ENCODE peak calls at places on chromosomes 6 and 20, in eight cellular contexts. One of them, this sample, is unnamed.

GRCh38 chr6:152136449-152136825 is 329.0 kb downstream of the ESR1 start:
- DNase-seq in ovary: no peak
- DNase-seq in adrenal gland: no peak
- DNase-seq in cardiac muscle cell: no peak
- DNase-seq in uterus: no peak
- DNase-seq in lower lobe of right lung: no peak
- DNase-seq in colonic mucosa: no peak
- DNase-seq in spleen: no peak
- DNase-seq in this sample: no peak

GRCh38 chr20:44696315-44696714 is 18.9 kb upstream of the CCN5 start:
- DNase-seq in ovary: no peak
- DNase-seq in adrenal gland: no peak
- DNase-seq in cardiac muscle cell: no peak
- DNase-seq in uterus: no peak
- DNase-seq in lower lobe of right lung: no peak
- DNase-seq in colonic mucosa: no peak
- DNase-seq in spleen: no peak
- DNase-seq in this sample: no peak

GRCh38 chr6:21141616-21142303 is 451.8 kb upstream of the SOX4 start:
- DNase-seq in ovary: no peak
- DNase-seq in adrenal gland: no peak
- DNase-seq in cardiac muscle cell: no peak
- DNase-seq in uterus: no peak
- DNase-seq in lower lobe of right lung: no peak
- DNase-seq in colonic mucosa: no peak
- DNase-seq in spleen: no peak
- DNase-seq in this sample: no peak

GRCh38 chr6:11810039-11810541 is 31.5 kb upstream of the ADTRP start:
- DNase-seq in ovary: peak; percentile 86
- DNase-seq in adrenal gland: peak; percentile 92
- DNase-seq in cardiac muscle cell: peak; percentile 57
- DNase-seq in uterus: peak; percentile 57
- DNase-seq in lower lobe of right lung: peak; percentile 81
- DNase-seq in colonic mucosa: peak; percentile 94
- DNase-seq in spleen: no peak
- DNase-seq in this sample: peak; percentile 91

GRCh38 chr6:111564482-111564945 is 41.2 kb downstream of the TRAF3IP2 start:
- DNase-seq in ovary: no peak
- DNase-seq in adrenal gland: no peak
- DNase-seq in cardiac muscle cell: no peak
- DNase-seq in uterus: peak; percentile 71
- DNase-seq in lower lobe of right lung: no peak
- DNase-seq in colonic mucosa: no peak
- DNase-seq in spleen: no peak
- DNase-seq in this sample: no peak

GRCh38 chr6:163494279-163494727 is 79.8 kb downstream of the QKI start:
- DNase-seq in ovary: no peak
- DNase-seq in adrenal gland: no peak
- DNase-seq in cardiac muscle cell: no peak
- DNase-seq in uterus: no peak
- DNase-seq in lower lobe of right lung: no peak
- DNase-seq in colonic mucosa: no peak
- DNase-seq in spleen: no peak
- DNase-seq in this sample: no peak

GRCh38 chr20:33273117-33273851 is 9.7 kb upstream of the BPIFB1 start:
- DNase-seq in ovary: no peak
- DNase-seq in adrenal gland: no peak
- DNase-seq in cardiac muscle cell: no peak
- DNase-seq in uterus: no peak
- DNase-seq in lower lobe of right lung: no peak
- DNase-seq in colonic mucosa: no peak
- DNase-seq in spleen: no peak
- DNase-seq in this sample: no peak

GRCh38 chr6:1535295-1535694 is 74.4 kb upstream of the FOXC1 start:
- DNase-seq in ovary: no peak
- DNase-seq in adrenal gland: peak; percentile 36
- DNase-seq in cardiac muscle cell: no peak
- DNase-seq in uterus: no peak
- DNase-seq in lower lobe of right lung: no peak
- DNase-seq in colonic mucosa: no peak
- DNase-seq in spleen: no peak
- DNase-seq in this sample: no peak

GRCh38 chr6:101268541-101268940 is 125.0 kb upstream of the GRIK2 start:
- DNase-seq in ovary: no peak
- DNase-seq in adrenal gland: no peak
- DNase-seq in cardiac muscle cell: no peak
- DNase-seq in uterus: no peak
- DNase-seq in lower lobe of right lung: no peak
- DNase-seq in colonic mucosa: no peak
- DNase-seq in spleen: no peak
- DNase-seq in this sample: no peak

GRCh38 chr6:99613705-99614429 is 7.2 kb downstream of the PRDM13 start:
- DNase-seq in ovary: no peak
- DNase-seq in adrenal gland: no peak
- DNase-seq in cardiac muscle cell: peak; percentile 47
- DNase-seq in uterus: no peak
- DNase-seq in lower lobe of right lung: peak; percentile 46
- DNase-seq in colonic mucosa: no peak
- DNase-seq in spleen: no peak
- DNase-seq in this sample: no peak

GRCh38 chr20:62925420-62926228 is 681 bp downstream of the DIDO1 start:
- DNase-seq in ovary: no peak
- DNase-seq in adrenal gland: peak; percentile 61
- DNase-seq in cardiac muscle cell: peak; percentile 50
- DNase-seq in uterus: no peak
- DNase-seq in lower lobe of right lung: no peak
- DNase-seq in colonic mucosa: peak; percentile 52
- DNase-seq in spleen: peak; percentile 90
- DNase-seq in this sample: no peak

GRCh38 chr6:44056392-44057237 is 70.6 kb downstream of the MRPL14 start:
- DNase-seq in ovary: no peak
- DNase-seq in adrenal gland: peak; percentile 70
- DNase-seq in cardiac muscle cell: no peak
- DNase-seq in uterus: peak; percentile 87
- DNase-seq in lower lobe of right lung: no peak
- DNase-seq in colonic mucosa: peak; percentile 49
- DNase-seq in spleen: peak; percentile 58
- DNase-seq in this sample: peak; percentile 86

GRCh38 chr6:133101790-133102189 is 139.4 kb upstream of the EYA4 start:
- DNase-seq in ovary: no peak
- DNase-seq in adrenal gland: no peak
- DNase-seq in cardiac muscle cell: no peak
- DNase-seq in uterus: no peak
- DNase-seq in lower lobe of right lung: no peak
- DNase-seq in colonic mucosa: no peak
- DNase-seq in spleen: no peak
- DNase-seq in this sample: no peak
- H3K27ac ChIP-seq in ovary: no peak overlapping the region
- H3K27ac ChIP-seq in adrenal gland: no peak overlapping the region
- H3K27ac ChIP-seq in cardiac muscle cell: no peak overlapping the region
- H3K27ac ChIP-seq in uterus: no peak overlapping the region
- H3K27ac ChIP-seq in lower lobe of right lung: no peak overlapping the region
- H3K27ac ChIP-seq in colonic mucosa: no peak overlapping the region
- H3K27ac ChIP-seq in spleen: no peak overlapping the region
- H3K27ac ChIP-seq in this sample: no peak overlapping the region

GRCh38 chr6:72651967-72652956 is 30.4 kb downstream of the KCNQ5 start:
- DNase-seq in ovary: no peak
- DNase-seq in adrenal gland: no peak
- DNase-seq in cardiac muscle cell: peak; percentile 17
- DNase-seq in uterus: no peak
- DNase-seq in lower lobe of right lung: no peak
- DNase-seq in colonic mucosa: no peak
- DNase-seq in spleen: no peak
- DNase-seq in this sample: no peak

GRCh38 chr6:72651191-72651590 is 29.3 kb downstream of the KCNQ5 start:
- DNase-seq in ovary: no peak
- DNase-seq in adrenal gland: no peak
- DNase-seq in cardiac muscle cell: no peak
- DNase-seq in uterus: no peak
- DNase-seq in lower lobe of right lung: no peak
- DNase-seq in colonic mucosa: no peak
- DNase-seq in spleen: no peak
- DNase-seq in this sample: no peak

GRCh38 chr6:72657391-72657790 is 35.5 kb downstream of the KCNQ5 start:
- DNase-seq in ovary: no peak
- DNase-seq in adrenal gland: no peak
- DNase-seq in cardiac muscle cell: no peak
- DNase-seq in uterus: no peak
- DNase-seq in lower lobe of right lung: no peak
- DNase-seq in colonic mucosa: no peak
- DNase-seq in spleen: no peak
- DNase-seq in this sample: no peak

GRCh38 chr6:72653032-72653431 is 31.2 kb downstream of the KCNQ5 start:
- DNase-seq in ovary: no peak
- DNase-seq in adrenal gland: no peak
- DNase-seq in cardiac muscle cell: no peak
- DNase-seq in uterus: no peak
- DNase-seq in lower lobe of right lung: no peak
- DNase-seq in colonic mucosa: no peak
- DNase-seq in spleen: no peak
- DNase-seq in this sample: no peak

DNA sequence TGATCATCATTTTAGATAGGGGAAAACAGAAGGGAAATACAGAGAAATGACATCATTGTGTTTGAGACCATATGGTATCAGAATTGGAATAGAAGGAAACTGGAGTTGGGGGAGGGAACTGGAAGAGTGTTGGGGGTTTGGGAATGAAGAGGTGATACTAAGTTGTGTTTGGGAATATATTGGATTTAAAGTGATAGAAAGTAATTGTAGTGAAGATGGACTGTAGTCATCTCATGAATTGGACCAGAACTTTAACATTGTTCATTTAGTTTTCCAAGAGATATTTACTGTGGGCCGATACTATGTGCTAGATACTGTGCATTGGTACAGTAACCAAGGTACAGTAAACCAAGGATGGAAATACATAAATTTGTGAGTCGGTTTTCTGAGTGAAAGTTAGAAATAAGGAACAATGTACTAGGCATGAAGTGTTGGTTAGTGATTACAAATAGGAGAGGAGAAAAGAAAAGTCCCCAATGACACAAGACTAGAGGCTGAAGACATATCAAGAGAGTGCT is 32.3 kb downstream of the KCNQ5 start:
- DNase-seq in ovary: no peak
- DNase-seq in adrenal gland: no peak
- DNase-seq in cardiac muscle cell: no peak
- DNase-seq in uterus: no peak
- DNase-seq in lower lobe of right lung: no peak
- DNase-seq in colonic mucosa: no peak
- DNase-seq in spleen: no peak
- DNase-seq in this sample: no peak
- H3K4me1 ChIP-seq in ovary: no peaks in the 10 kb centered on the region
- H3K4me1 ChIP-seq in adrenal gland: no peaks in the 10 kb centered on the region
- H3K4me1 ChIP-seq in cardiac muscle cell: peaks cover 16% of the 10 kb centered on the region
- H3K4me1 ChIP-seq in uterus: no peaks in the 10 kb centered on the region
- H3K4me1 ChIP-seq in lower lobe of right lung: no peaks in the 10 kb centered on the region
- H3K4me1 ChIP-seq in colonic mucosa: no peaks in the 10 kb centered on the region
- H3K4me1 ChIP-seq in spleen: no peaks in the 10 kb centered on the region
- H3K4me1 ChIP-seq in this sample: no peaks in the 10 kb centered on the region

GRCh38 chr6:105364243-105364642 is 38.6 kb downstream of the PREP start:
- DNase-seq in ovary: no peak
- DNase-seq in adrenal gland: no peak
- DNase-seq in cardiac muscle cell: no peak
- DNase-seq in uterus: no peak
- DNase-seq in lower lobe of right lung: no peak
- DNase-seq in colonic mucosa: no peak
- DNase-seq in spleen: no peak
- DNase-seq in this sample: no peak

GRCh38 chr6:105357147-105357546 is 45.7 kb downstream of the PREP start:
- DNase-seq in ovary: no peak
- DNase-seq in adrenal gland: no peak
- DNase-seq in cardiac muscle cell: no peak
- DNase-seq in uterus: no peak
- DNase-seq in lower lobe of right lung: no peak
- DNase-seq in colonic mucosa: no peak
- DNase-seq in spleen: no peak
- DNase-seq in this sample: no peak

GRCh38 chr6:105363100-105363754 is 39.7 kb downstream of the PREP start:
- DNase-seq in ovary: no peak
- DNase-seq in adrenal gland: no peak
- DNase-seq in cardiac muscle cell: peak; percentile 46
- DNase-seq in uterus: no peak
- DNase-seq in lower lobe of right lung: no peak
- DNase-seq in colonic mucosa: no peak
- DNase-seq in spleen: no peak
- DNase-seq in this sample: no peak

DNA sequence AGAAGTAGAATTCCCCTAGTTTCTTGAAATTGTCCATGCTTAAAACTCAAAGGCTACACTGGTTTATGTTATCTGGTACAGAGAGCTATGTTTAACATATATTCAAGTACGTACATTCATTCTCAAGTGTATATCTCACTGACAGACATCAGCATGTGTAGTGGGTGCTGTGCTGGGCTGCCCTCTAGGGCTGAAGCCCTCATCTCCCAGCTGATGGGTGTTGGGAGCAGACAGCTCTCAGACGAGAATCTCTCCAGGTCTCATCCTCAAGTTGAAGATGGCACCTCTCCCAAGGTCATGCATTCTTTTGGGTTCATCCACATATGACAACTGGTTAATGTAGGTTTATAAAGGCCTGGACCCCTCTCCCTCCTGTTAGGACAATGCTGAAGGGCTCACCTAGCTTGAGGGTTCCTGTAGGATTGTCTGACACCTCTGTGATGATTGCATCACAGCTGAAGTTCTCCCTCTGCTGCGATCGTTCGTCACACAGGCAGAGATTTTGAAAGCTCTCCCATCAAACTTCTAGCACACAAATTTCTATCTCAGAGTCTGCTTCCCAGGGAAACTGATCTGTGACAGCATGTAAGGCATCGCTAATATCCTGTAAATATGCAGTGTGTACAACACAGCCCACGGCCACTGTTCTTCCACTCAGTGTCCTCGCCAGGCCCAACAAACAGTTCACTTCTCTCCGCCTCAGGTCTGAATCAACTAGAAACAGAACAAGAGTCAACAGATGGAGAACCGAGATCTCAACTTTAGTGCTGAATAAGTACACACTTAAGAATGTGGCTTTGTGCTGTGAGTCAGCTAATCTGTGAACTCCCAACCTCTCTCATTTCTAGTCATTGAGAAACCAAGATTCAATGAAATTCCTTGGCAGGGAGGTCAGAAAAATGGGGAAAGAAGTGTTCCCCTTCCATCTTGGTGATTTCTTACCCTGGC is 43.2 kb downstream of the PREP start:
- DNase-seq in ovary: no peak
- DNase-seq in adrenal gland: no peak
- DNase-seq in cardiac muscle cell: peak; percentile 43
- DNase-seq in uterus: no peak
- DNase-seq in lower lobe of right lung: no peak
- DNase-seq in colonic mucosa: no peak
- DNase-seq in spleen: no peak
- DNase-seq in this sample: no peak
- H3K27ac ChIP-seq in ovary: no peak overlapping the region
- H3K27ac ChIP-seq in adrenal gland: no peak overlapping the region
- H3K27ac ChIP-seq in cardiac muscle cell: peak overlapping the region; percentile 12
- H3K27ac ChIP-seq in uterus: no peak overlapping the region
- H3K27ac ChIP-seq in lower lobe of right lung: no peak overlapping the region
- H3K27ac ChIP-seq in colonic mucosa: no peak overlapping the region
- H3K27ac ChIP-seq in spleen: no peak overlapping the region
- H3K27ac ChIP-seq in this sample: no peak overlapping the region

DNA sequence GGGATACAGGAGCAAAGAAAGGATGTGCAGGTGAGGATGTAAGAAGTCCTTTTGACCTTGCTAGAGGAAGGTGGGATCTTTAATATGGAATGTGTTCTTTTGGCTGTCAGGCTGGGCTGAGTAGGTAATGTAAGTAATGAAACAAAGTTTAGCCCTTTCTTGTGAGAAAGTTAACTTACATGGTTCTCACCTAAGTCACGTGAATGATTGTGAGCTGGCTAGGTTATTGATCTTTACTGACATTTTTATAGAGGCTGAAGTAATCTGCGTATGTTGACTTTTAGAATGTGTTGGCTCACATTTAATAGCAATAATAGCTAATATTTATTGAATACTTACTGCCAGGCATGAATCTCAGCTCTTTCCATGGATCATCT is 2.6 kb downstream of the TOP1 start:
- DNase-seq in ovary: no peak
- DNase-seq in adrenal gland: no peak
- DNase-seq in cardiac muscle cell: no peak
- DNase-seq in uterus: no peak
- DNase-seq in lower lobe of right lung: no peak
- DNase-seq in colonic mucosa: no peak
- DNase-seq in spleen: no peak
- DNase-seq in this sample: no peak
- H3K4me1 ChIP-seq in ovary: peaks cover 13% of the 10 kb centered on the region
- H3K4me1 ChIP-seq in adrenal gland: peaks cover 15% of the 10 kb centered on the region
- H3K4me1 ChIP-seq in cardiac muscle cell: peaks cover 21% of the 10 kb centered on the region
- H3K4me1 ChIP-seq in uterus: peaks cover 8% of the 10 kb centered on the region
- H3K4me1 ChIP-seq in lower lobe of right lung: peaks cover 53% of the 10 kb centered on the region
- H3K4me1 ChIP-seq in colonic mucosa: peaks cover 4% of the 10 kb centered on the region
- H3K4me1 ChIP-seq in spleen: peaks cover 66% of the 10 kb centered on the region
- H3K4me1 ChIP-seq in this sample: peaks cover 70% of the 10 kb centered on the region

This sample was measured in right atrium auricular region.